ENCODE peak calls at places on chromosome 12, in ten cellular contexts. V is BJ, C is fibroblast of pulmonary artery, Y is kidney, L is tibial nerve, R is transverse colon, B is cardiac muscle cell, F is AG04450, I is body of pancreas, U is fibroblast of the aortic adventitia. S is an unnamed sample.

GRCh38 chr12:131950182-131950913 is 606 bp downstream of the EP400 start:
- DNase-seq in V (no peak), C (no peak), Y (peak; percentile 85), L (no peak), R (peak; percentile 31), B (peak; percentile 50), F (no peak), I (peak; percentile 35), U (no peak), S (no peak)

GRCh38 chr12:49983892-49984291 is 11.1 kb downstream of the AQP6 start:
- DNase-seq in V (no peak), C (peak; percentile 89), Y (no peak), L (no peak), R (no peak), B (peak; percentile 62), F (peak; percentile 67), I (no peak), U (peak; percentile 89), S (no peak)

GRCh38 chr12:34402899-34403705 is 380.8 kb downstream of the ALG10 start:
- DNase-seq in V (no peak), C (no peak), Y (peak; percentile 56), L (no peak), R (peak; percentile 3), B (no peak), F (no peak), I (peak; percentile 6), U (no peak), S (no peak)

GRCh38 chr12:41795066-41795465 is 349.6 kb downstream of the GXYLT1 start:
- DNase-seq in V (no peak), C (no peak), Y (no peak), L (no peak), R (no peak), B (no peak), F (no peak), I (no peak), U (no peak), S (no peak)

GRCh38 chr12:106251636-106252035 is 3.8 kb upstream of the CKAP4 start:
- DNase-seq in V (no peak), C (peak; percentile 25), Y (no peak), L (no peak), R (no peak), B (peak; percentile 17), F (no peak), I (no peak), U (no peak), S (no peak)

GRCh38 chr12:131063960-131064359 is 110.3 kb downstream of the ADGRD1 start:
- DNase-seq in V (no peak), C (no peak), Y (no peak), L (no peak), R (no peak), B (no peak), F (no peak), I (no peak), U (no peak), S (no peak)

GRCh38 chr12:68915055-68915454 is 17.9 kb downstream of the CPM start:
- DNase-seq in V (peak; percentile 74), C (peak; percentile 89), Y (no peak), L (no peak), R (no peak), B (no peak), F (peak; percentile 18), I (no peak), U (peak; percentile 90), S (no peak)

GRCh38 chr12:29283969-29284368 is 97.0 kb downstream of the ERGIC2 start:
- DNase-seq in V (no peak), C (peak; percentile 41), Y (no peak), L (no peak), R (no peak), B (no peak), F (no peak), I (no peak), U (peak; percentile 28), S (no peak)

GRCh38 chr12:67797316-67797741 is 148.8 kb downstream of the DYRK2 start:
- DNase-seq in V (no peak), C (peak; percentile 15), Y (no peak), L (no peak), R (no peak), B (no peak), F (no peak), I (no peak), U (peak; percentile 89), S (no peak)

GRCh38 chr12:16187684-16188083 is 89.8 kb downstream of the SLC15A5 start:
- DNase-seq in V (no peak), C (no peak), Y (no peak), L (no peak), R (no peak), B (no peak), F (no peak), I (no peak), U (no peak), S (no peak)

GRCh38 chr12:32302218-32302826 is 97.0 kb upstream of the FGD4 start:
- DNase-seq in V (no peak), C (peak; percentile 51), Y (no peak), L (no peak), R (peak; percentile 17), B (peak; percentile 60), F (no peak), I (no peak), U (peak; percentile 34), S (no peak)

GRCh38 chr12:78403681-78404080 is 460.9 kb upstream of the SYT1 start:
- DNase-seq in V (no peak), C (peak; percentile 56), Y (no peak), L (no peak), R (no peak), B (no peak), F (no peak), I (no peak), U (peak; percentile 53), S (no peak)

GRCh38 chr12:67891566-67891965 is 97.7 kb upstream of the IFNG-AS1 start:
- DNase-seq in V (no peak), C (no peak), Y (no peak), L (no peak), R (no peak), B (peak; percentile 60), F (no peak), I (no peak), U (no peak), S (no peak)

GRCh38 chr12:288687-289086 is 26.1 kb upstream of the SLC6A13 start:
- DNase-seq in V (no peak), C (peak; percentile 62), Y (no peak), L (no peak), R (no peak), B (no peak), F (no peak), I (peak; percentile 41), U (peak; percentile 81), S (peak; percentile 35)

DNA sequence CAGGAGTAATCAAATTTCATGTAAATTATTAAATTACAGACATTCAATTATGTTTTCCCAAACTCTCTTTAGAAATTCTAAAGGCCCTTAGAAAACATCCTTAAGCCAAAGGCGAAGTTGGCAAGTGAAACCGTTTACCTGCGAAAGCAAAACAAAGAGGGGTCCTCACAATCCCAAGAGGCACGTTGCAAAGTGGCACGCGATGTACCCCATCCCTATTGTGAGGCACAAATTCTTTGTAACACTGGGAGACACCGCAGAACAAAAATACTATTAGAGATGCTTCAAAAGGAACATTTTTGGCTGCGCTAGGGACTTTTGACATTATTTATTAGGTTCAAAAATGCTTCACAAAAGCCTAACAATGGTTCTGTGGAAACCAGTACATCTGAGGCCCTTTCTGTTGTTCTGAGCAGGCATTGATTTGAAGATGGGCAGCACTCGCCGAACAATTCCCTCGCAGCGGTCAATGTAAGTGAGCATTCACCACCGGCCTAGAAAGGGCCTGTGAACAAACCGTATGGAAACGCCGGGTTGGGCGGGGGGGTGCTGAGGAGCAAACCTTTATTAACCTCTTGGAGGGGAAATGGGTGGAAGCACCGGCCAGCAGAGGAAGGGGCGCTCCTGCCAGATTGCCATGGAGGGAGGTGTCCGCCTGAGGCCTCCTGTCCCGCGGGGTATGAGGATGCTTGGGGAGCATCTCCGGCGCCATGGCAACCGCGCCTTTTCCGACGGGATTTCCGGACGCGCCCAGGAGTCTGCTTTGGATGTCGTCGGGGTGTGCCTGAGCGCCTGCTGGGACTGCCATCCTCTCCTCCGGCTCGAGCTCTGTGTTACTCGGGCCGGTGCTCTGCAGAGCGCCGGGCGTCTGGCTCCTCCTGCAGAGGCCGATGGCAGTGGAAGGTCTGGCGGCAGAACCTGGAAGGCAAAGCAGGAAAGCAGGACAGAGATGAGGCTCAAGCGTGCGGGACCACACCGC is 193.8 kb downstream of the C12orf42 start:
- DNase-seq in V (no peak), C (no peak), Y (no peak), L (no peak), R (no peak), B (peak; percentile 21), F (no peak), I (no peak), U (no peak), S (no peak)
- TF ChIP-seq CTCF in V (no peak), C (no peak), Y (no peak), L (no peak), R (no peak), B (no peak), F (no peak), I (no peak), U (no peak), S (no peak)

DNA sequence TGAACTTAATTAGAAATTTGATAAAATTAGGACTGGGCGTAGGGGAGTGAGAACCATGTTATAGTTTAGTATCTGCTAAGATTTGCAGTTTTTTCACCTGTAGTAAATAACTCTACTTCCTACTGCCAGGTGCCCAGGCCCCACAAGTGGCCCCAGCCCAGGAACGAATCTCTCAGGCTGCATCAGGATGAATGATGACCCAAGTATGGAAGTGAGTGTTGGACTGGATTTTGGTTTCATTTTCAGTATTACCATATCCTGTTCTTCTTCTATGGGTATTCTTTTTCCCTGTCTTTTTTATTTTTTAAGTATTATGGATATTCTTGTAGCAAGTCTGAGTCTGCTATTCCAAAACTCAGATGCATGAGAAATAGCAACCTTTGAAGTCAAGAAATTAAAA is 120.3 kb upstream of the BCAT1 start:
- DNase-seq in V (no peak), C (no peak), Y (no peak), L (no peak), R (no peak), B (no peak), F (no peak), I (no peak), U (peak; percentile 5), S (no peak)
- H3K4me3 ChIP-seq in V (no peak overlapping the region), C (no peak overlapping the region), Y (no peak overlapping the region), L (no peak overlapping the region), R (no peak overlapping the region), B (no peak overlapping the region), F (no peak overlapping the region), I (no peak overlapping the region), U (no peak overlapping the region), S (no peak overlapping the region)

DNA sequence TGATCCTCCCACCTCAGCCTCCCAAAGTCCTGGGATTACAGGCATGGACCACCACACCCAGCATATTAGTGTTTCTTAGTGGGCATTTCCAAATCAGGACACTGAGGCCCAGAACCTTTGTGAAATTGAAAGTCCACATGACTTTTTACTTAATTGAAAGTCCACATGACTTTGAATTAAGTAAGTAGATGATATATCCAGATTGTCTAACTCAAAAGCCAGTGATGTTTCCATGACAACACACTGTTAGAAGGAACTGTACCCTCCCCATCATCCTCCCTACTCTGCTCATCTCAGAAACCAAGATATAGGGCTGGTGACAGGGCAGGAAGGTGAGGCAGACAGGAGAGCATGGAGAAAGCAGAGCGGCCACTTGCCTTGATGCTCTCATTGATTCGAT is 7.2 kb downstream of the MYO1A start:
- DNase-seq in V (no peak), C (no peak), Y (no peak), L (no peak), R (no peak), B (no peak), F (no peak), I (no peak), U (no peak), S (no peak)
- TF ChIP-seq CTCF in V (no peak), C (no peak), Y (no peak), L (no peak), R (no peak), B (no peak), F (no peak), I (no peak), U (no peak), S (no peak)

GRCh38 chr12:111225307-111225706 is 143.6 kb downstream of the PHETA1 start:
- DNase-seq in V (no peak), C (no peak), Y (no peak), L (no peak), R (no peak), B (no peak), F (no peak), I (no peak), U (no peak), S (no peak)
- H3K4me3 ChIP-seq in V (no peak overlapping the region), C (no peak overlapping the region), Y (no peak overlapping the region), L (no peak overlapping the region), R (no peak overlapping the region), B (no peak overlapping the region), F (no peak overlapping the region), I (no peak overlapping the region), U (no peak overlapping the region), S (no peak overlapping the region)